ENCODE peak calls at places on chromosome 13, in seven cellular contexts. R, G, T, M, C, W and Z are unnamed samples.
A peak's percentile ranks its signal among the peaks of the same experiment; 100 is the strongest.

GRCh38 chr13:55583953-55584593 is 1556.6 kb upstream of the PRR20A start:
- DNase-seq in R (no peak), G (no peak), T (no peak), M (peak; percentile 30), C (no peak), W (no peak), Z (no peak)

GRCh38 chr13:113552786-113553540 is 31.6 kb upstream of the TFDP1 start:
- DNase-seq in R (no peak), G (peak; percentile 97), T (no peak), M (no peak), C (no peak), W (no peak), Z (peak; percentile 53)

GRCh38 chr13:73216381-73216831 is 157.6 kb downstream of the KLF5 start:
- DNase-seq in R (no peak), G (no peak), T (no peak), M (no peak), C (no peak), W (no peak), Z (no peak)

GRCh38 chr13:24112791-24113190 is 47.7 kb upstream of the SPATA13 start:
- DNase-seq in R (no peak), G (peak; percentile 7), T (no peak), M (no peak), C (no peak), W (no peak), Z (no peak)

GRCh38 chr13:31896427-31896826 is 135.1 kb upstream of the FRY start:
- DNase-seq in R (no peak), G (no peak), T (peak; percentile 49), M (peak; percentile 13), C (no peak), W (no peak), Z (peak; percentile 68)

GRCh38 chr13:106259928-106260327 is 275.5 kb downstream of the EFNB2 start:
- DNase-seq in R (no peak), G (no peak), T (no peak), M (no peak), C (no peak), W (no peak), Z (no peak)

GRCh38 chr13:104571161-104571889 is 1505.1 kb upstream of the SLC10A2 start:
- DNase-seq in R (peak; percentile 5), G (peak; percentile 89), T (peak; percentile 50), M (peak; percentile 90), C (peak; percentile 51), W (peak; percentile 58), Z (peak; percentile 86)

GRCh38 chr13:51731759-51732158 is 72.2 kb downstream of the DHRS12 start:
- DNase-seq in R (peak; percentile 4), G (no peak), T (no peak), M (no peak), C (no peak), W (no peak), Z (no peak)

GRCh38 chr13:43364210-43365041 is 341.0 kb downstream of the DNAJC15 start:
- DNase-seq in R (no peak), G (peak; percentile 93), T (no peak), M (no peak), C (no peak), W (peak; percentile 48), Z (no peak)

GRCh38 chr13:37127706-37128241 is 22.3 kb upstream of the CSNK1A1L start:
- DNase-seq in R (no peak), G (peak; percentile 97), T (no peak), M (no peak), C (no peak), W (peak; percentile 52), Z (peak; percentile 65)

GRCh38 chr13:71979616-71980015 is 112.6 kb upstream of the DACH1 start:
- DNase-seq in R (no peak), G (peak; percentile 33), T (no peak), M (peak; percentile 67), C (no peak), W (no peak), Z (no peak)

GRCh38 chr13:41945926-41946325 is 15.0 kb downstream of the VWA8 start:
- DNase-seq in R (no peak), G (no peak), T (no peak), M (no peak), C (no peak), W (no peak), Z (no peak)

GRCh38 chr13:97226013-97226412 is 3.9 kb downstream of the MBNL2 start:
- DNase-seq in R (no peak), G (no peak), T (no peak), M (no peak), C (no peak), W (no peak), Z (no peak)
- H3K4me1 ChIP-seq in R (peaks cover 50% of the 10 kb centered on the region), G (peaks cover 57% of the 10 kb centered on the region), T (peaks cover 55% of the 10 kb centered on the region), M (peaks cover 3% of the 10 kb centered on the region), C (peaks cover 21% of the 10 kb centered on the region), W (peaks cover 5% of the 10 kb centered on the region), Z (no peaks in the 10 kb centered on the region)

GRCh38 chr13:40595693-40596092 is 70.7 kb downstream of the FOXO1 start:
- DNase-seq in R (no peak), G (no peak), T (no peak), M (no peak), C (no peak), W (no peak), Z (no peak)
- H3K4me3 ChIP-seq in R (no peak overlapping the region), G (no peak overlapping the region), T (no peak overlapping the region), M (no peak overlapping the region), C (no peak overlapping the region), W (no peak overlapping the region), Z (no peak overlapping the region)

GRCh38 chr13:97242755-97243497 is 20.8 kb downstream of the MBNL2 start:
- DNase-seq in R (no peak), G (peak; percentile 43), T (no peak), M (no peak), C (no peak), W (peak; percentile 44), Z (no peak)
- H3K4me1 ChIP-seq in R (peaks cover 75% of the 10 kb centered on the region), G (peaks cover 93% of the 10 kb centered on the region), T (no peaks in the 10 kb centered on the region), M (no peaks in the 10 kb centered on the region), C (peaks cover 2% of the 10 kb centered on the region), W (peaks cover 7% of the 10 kb centered on the region), Z (peaks cover 100% of the 10 kb centered on the region)

GRCh38 chr13:39186205-39186880 is 148.1 kb downstream of the NHLRC3 start:
- DNase-seq in R (no peak), G (no peak), T (no peak), M (no peak), C (no peak), W (no peak), Z (no peak)
- H3K4me3 ChIP-seq in R (no peak overlapping the region), G (no peak overlapping the region), T (no peak overlapping the region), M (no peak overlapping the region), C (no peak overlapping the region), W (no peak overlapping the region), Z (no peak overlapping the region)

DNA sequence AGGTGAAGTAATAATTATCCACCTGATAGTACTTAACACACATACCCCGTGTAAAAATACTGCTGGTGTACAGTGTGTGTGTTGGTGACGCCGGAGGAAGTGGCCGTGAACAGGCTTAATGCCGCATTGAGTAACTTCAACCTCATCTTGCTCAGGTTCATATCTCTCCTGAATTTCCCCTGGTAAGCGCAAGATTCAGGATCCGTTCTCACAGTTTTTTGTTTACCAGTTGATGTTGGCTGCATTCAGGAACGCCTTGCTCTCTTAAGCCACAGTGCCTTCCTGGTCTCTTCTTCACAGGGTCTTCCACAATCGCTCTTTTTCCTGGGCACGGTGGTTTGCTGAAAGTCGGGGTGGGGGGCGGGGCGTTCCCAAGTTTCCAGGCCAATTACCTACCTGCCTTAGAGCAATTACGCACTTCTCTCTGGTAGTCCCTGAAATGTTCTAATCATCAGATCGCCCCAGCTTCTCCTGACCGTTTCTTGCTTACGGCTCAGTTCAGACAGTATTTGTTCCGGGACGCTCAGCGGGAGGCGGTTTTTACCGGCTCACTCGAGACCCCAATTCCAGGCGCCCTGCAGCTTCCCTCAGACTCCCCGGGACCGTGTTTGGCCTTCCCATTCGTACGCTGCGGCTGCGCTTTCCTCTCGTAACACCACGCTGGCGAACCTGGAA is 702 bp upstream of the DNAJC3 start:
- DNase-seq in R (peak; percentile 6), G (peak; percentile 71), T (peak; percentile 41), M (no peak), C (no peak), W (no peak), Z (no peak)
- H3K4me1 ChIP-seq in R (peaks cover 27% of the 10 kb centered on the region), G (peaks cover 23% of the 10 kb centered on the region), T (peaks cover 53% of the 10 kb centered on the region), M (peaks cover 3% of the 10 kb centered on the region), C (peaks cover 7% of the 10 kb centered on the region), W (no peaks in the 10 kb centered on the region), Z (peaks cover 28% of the 10 kb centered on the region)

GRCh38 chr13:79812070-79812850 is 331.3 kb downstream of the NDFIP2 start:
- DNase-seq in R (no peak), G (no peak), T (no peak), M (no peak), C (no peak), W (no peak), Z (no peak)
- H3K4me3 ChIP-seq in R (no peak overlapping the region), G (no peak overlapping the region), T (no peak overlapping the region), M (no peak overlapping the region), C (no peak overlapping the region), W (no peak overlapping the region), Z (no peak overlapping the region)

GRCh38 chr13:46210362-46211083 is 1.2 kb upstream of the LRRC63 start:
- DNase-seq in R (no peak), G (no peak), T (no peak), M (no peak), C (no peak), W (no peak), Z (no peak)

GRCh38 chr13:46207828-46208227 is 3.9 kb upstream of the LRRC63 start:
- DNase-seq in R (no peak), G (no peak), T (no peak), M (no peak), C (no peak), W (no peak), Z (no peak)

GRCh38 chr13:46213242-46213641 is 1.5 kb downstream of the LRRC63 start:
- DNase-seq in R (no peak), G (no peak), T (no peak), M (no peak), C (no peak), W (no peak), Z (no peak)

GRCh38 chr13:46211116-46211515 is 612 bp upstream of the LRRC63 start:
- DNase-seq in R (no peak), G (peak; percentile 3), T (peak; percentile 45), M (peak; percentile 8), C (no peak), W (no peak), Z (no peak)

DNA sequence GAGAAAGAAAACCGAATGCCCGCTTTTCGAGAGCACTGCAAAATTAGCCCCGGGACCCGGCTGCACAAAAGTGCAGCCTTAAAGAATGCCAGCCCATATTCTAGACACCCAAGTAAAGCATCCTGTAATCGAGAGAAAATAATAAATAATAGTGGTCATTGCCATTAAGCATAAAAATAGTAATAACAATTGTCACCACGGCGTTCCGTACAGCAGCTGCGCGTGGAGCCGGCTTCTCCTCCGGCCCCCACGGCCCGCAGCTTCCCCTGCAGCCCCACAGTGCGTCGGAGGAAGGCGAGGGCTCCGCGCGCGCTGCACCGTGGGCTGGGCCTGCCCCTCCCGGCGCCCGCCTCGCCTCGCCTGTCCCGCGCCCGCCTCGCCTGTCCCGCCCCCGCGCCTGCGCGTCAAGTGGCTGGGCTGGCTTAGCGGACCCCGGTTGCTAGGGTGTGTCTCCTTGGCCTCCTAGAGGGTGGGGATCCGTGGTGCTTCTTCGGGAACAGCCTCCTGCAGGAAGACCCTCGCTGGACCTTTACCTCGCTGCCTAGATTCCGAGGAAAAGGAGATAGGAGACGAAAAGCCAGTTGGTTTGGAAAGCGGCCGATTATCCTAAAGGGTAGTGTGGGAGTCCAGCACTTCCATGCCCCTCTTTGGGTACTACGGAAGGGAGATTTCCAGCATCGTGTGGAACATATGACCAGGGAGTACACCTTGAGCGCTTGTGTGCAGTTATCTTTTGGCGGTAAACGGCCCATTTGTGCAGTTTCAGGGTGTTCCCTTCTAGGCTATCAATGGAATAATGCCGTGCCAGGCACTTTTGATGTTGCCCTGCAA is at the start of gene LRRC63:
- DNase-seq in R (peak; percentile 38), G (peak; percentile 43), T (peak; percentile 92), M (peak; percentile 77), C (peak; percentile 55), W (peak; percentile 90), Z (peak; percentile 70)
- H3K4me1 ChIP-seq in R (peaks cover 3% of the 10 kb centered on the region), G (peaks cover 9% of the 10 kb centered on the region), T (peaks cover 37% of the 10 kb centered on the region), M (peaks cover 2% of the 10 kb centered on the region), C (no peaks in the 10 kb centered on the region), W (peaks cover 3% of the 10 kb centered on the region), Z (no peaks in the 10 kb centered on the region)